ENCODE peak calls at places on chromosomes 4 and X, in eight cellular contexts. One of them, this sample, is unnamed.

GRCh38 chr4:4914059-4914820 is 54.8 kb downstream of the MSX1 start:
- DNase-seq in epithelial cell of prostate: no peak
- DNase-seq in Panc1: peak
- DNase-seq in neural progenitor cell: no peak
- DNase-seq in hepatocyte: no peak
- DNase-seq in PC-3: peak
- DNase-seq in GM23248: peak
- DNase-seq in lung: no peak
- DNase-seq in this sample: no peak

GRCh38 chr4:2387205-2387604 is 31.2 kb downstream of the ZFYVE28 start:
- DNase-seq in epithelial cell of prostate: no peak
- DNase-seq in PC-3: no peak
- DNase-seq in hepatocyte: no peak
- DNase-seq in GM23248: no peak
- DNase-seq in lung: no peak
- DNase-seq in neural progenitor cell: no peak
- DNase-seq in Panc1: no peak
- DNase-seq in this sample: no peak

GRCh38 chr4:13627185-13627605 is 330 bp downstream of the BOD1L1 start:
- DNase-seq in GM23248: no peak
- DNase-seq in lung: no peak
- DNase-seq in PC-3: no peak
- DNase-seq in Panc1: no peak
- DNase-seq in epithelial cell of prostate: no peak
- DNase-seq in neural progenitor cell: no peak
- DNase-seq in hepatocyte: no peak
- DNase-seq in this sample: no peak

GRCh38 chr4:1249731-1250526 is 999 bp upstream of the CTBP1 start:
- DNase-seq in Panc1: no peak
- DNase-seq in GM23248: peak
- DNase-seq in PC-3: peak
- DNase-seq in epithelial cell of prostate: no peak
- DNase-seq in lung: peak
- DNase-seq in neural progenitor cell: no peak
- DNase-seq in hepatocyte: peak
- DNase-seq in this sample: no peak

GRCh38 chrX:33133320-33133719 is 78.0 kb downstream of the DMD start:
- DNase-seq in PC-3: no peak
- DNase-seq in Panc1: no peak
- DNase-seq in lung: no peak
- DNase-seq in GM23248: no peak
- DNase-seq in hepatocyte: no peak
- DNase-seq in neural progenitor cell: no peak
- DNase-seq in epithelial cell of prostate: no peak
- DNase-seq in this sample: no peak

GRCh38 chr4:105182211-105182610 is 35.5 kb downstream of the TET2 start:
- DNase-seq in PC-3: no peak
- DNase-seq in GM23248: no peak
- DNase-seq in hepatocyte: no peak
- DNase-seq in lung: no peak
- DNase-seq in epithelial cell of prostate: peak
- DNase-seq in neural progenitor cell: no peak
- DNase-seq in Panc1: no peak
- DNase-seq in this sample: no peak

GRCh38 chr4:88900432-88900831 is 156.6 kb downstream of the FAM13A start:
- DNase-seq in epithelial cell of prostate: no peak
- DNase-seq in PC-3: peak
- DNase-seq in hepatocyte: no peak
- DNase-seq in neural progenitor cell: no peak
- DNase-seq in Panc1: no peak
- DNase-seq in lung: no peak
- DNase-seq in GM23248: peak
- DNase-seq in this sample: no peak

GRCh38 chr4:32140636-32141035 is 1420.5 kb downstream of the PCDH7 start:
- DNase-seq in GM23248: no peak
- DNase-seq in epithelial cell of prostate: peak
- DNase-seq in PC-3: peak
- DNase-seq in lung: no peak
- DNase-seq in Panc1: no peak
- DNase-seq in neural progenitor cell: no peak
- DNase-seq in hepatocyte: peak
- DNase-seq in this sample: no peak

GRCh38 chrX:133699023-133699728 is 283.9 kb upstream of the GPC4 start:
- DNase-seq in epithelial cell of prostate: no peak
- DNase-seq in Panc1: no peak
- DNase-seq in PC-3: peak
- DNase-seq in hepatocyte: no peak
- DNase-seq in GM23248: no peak
- DNase-seq in neural progenitor cell: no peak
- DNase-seq in lung: no peak
- DNase-seq in this sample: no peak

GRCh38 chrX:10574663-10575062 is 45.7 kb downstream of the MID1 start:
- DNase-seq in hepatocyte: no peak
- DNase-seq in PC-3: peak
- DNase-seq in GM23248: peak
- DNase-seq in epithelial cell of prostate: no peak
- DNase-seq in lung: no peak
- DNase-seq in neural progenitor cell: no peak
- DNase-seq in Panc1: no peak
- DNase-seq in this sample: no peak

GRCh38 chrX:121802881-121803412 is 755.5 kb downstream of the GLUD2 start:
- DNase-seq in hepatocyte: no peak
- DNase-seq in GM23248: no peak
- DNase-seq in neural progenitor cell: no peak
- DNase-seq in epithelial cell of prostate: no peak
- DNase-seq in Panc1: no peak
- DNase-seq in PC-3: no peak
- DNase-seq in lung: no peak
- DNase-seq in this sample: no peak

GRCh38 chrX:54208531-54208930 is 25.5 kb upstream of the FAM120C start:
- DNase-seq in Panc1: no peak
- DNase-seq in hepatocyte: no peak
- DNase-seq in GM23248: peak
- DNase-seq in lung: no peak
- DNase-seq in neural progenitor cell: no peak
- DNase-seq in PC-3: no peak
- DNase-seq in epithelial cell of prostate: peak
- DNase-seq in this sample: no peak

GRCh38 chr4:156238171-156238570 is 284.5 kb upstream of the CTSO start:
- DNase-seq in epithelial cell of prostate: peak
- DNase-seq in Panc1: no peak
- DNase-seq in lung: no peak
- DNase-seq in GM23248: no peak
- DNase-seq in hepatocyte: no peak
- DNase-seq in neural progenitor cell: no peak
- DNase-seq in PC-3: peak
- DNase-seq in this sample: no peak

GRCh38 chr4:38016698-38017097 is 56.5 kb downstream of the PTTG2 start:
- DNase-seq in GM23248: no peak
- DNase-seq in hepatocyte: no peak
- DNase-seq in Panc1: no peak
- DNase-seq in epithelial cell of prostate: no peak
- DNase-seq in PC-3: no peak
- DNase-seq in neural progenitor cell: no peak
- DNase-seq in lung: no peak
- DNase-seq in this sample: no peak

GRCh38 chrX:48695524-48695875 is 1.0 kb upstream of the SUV39H1 start:
- DNase-seq in Panc1: no peak
- DNase-seq in epithelial cell of prostate: no peak
- DNase-seq in GM23248: peak
- DNase-seq in neural progenitor cell: no peak
- DNase-seq in lung: no peak
- DNase-seq in hepatocyte: no peak
- DNase-seq in PC-3: peak
- DNase-seq in this sample: no peak

GRCh38 chr4:153107246-153107645 is 97.0 kb upstream of the TRIM2 start:
- DNase-seq in GM23248: no peak
- DNase-seq in neural progenitor cell: no peak
- DNase-seq in hepatocyte: no peak
- DNase-seq in PC-3: no peak
- DNase-seq in Panc1: no peak
- DNase-seq in epithelial cell of prostate: no peak
- DNase-seq in lung: no peak
- DNase-seq in this sample: no peak

GRCh38 chr4:5955201-5955821 is 62.4 kb upstream of the CRMP1 start:
- DNase-seq in PC-3: no peak
- DNase-seq in lung: no peak
- DNase-seq in neural progenitor cell: peak
- DNase-seq in Panc1: no peak
- DNase-seq in epithelial cell of prostate: no peak
- DNase-seq in hepatocyte: no peak
- DNase-seq in GM23248: no peak
- DNase-seq in this sample: no peak

GRCh38 chrX:38803286-38803608 is 2.0 kb downstream of the MID1IP1 start:
- DNase-seq in epithelial cell of prostate: no peak
- DNase-seq in PC-3: no peak
- DNase-seq in Panc1: no peak
- DNase-seq in hepatocyte: no peak
- DNase-seq in GM23248: no peak
- DNase-seq in neural progenitor cell: no peak
- DNase-seq in lung: no peak
- DNase-seq in this sample: no peak

GRCh38 chr4:13705521-13706035 is 78.1 kb upstream of the BOD1L1 start:
- DNase-seq in neural progenitor cell: no peak
- DNase-seq in hepatocyte: peak
- DNase-seq in lung: peak
- DNase-seq in Panc1: peak
- DNase-seq in epithelial cell of prostate: peak
- DNase-seq in GM23248: peak
- DNase-seq in PC-3: peak
- DNase-seq in this sample: no peak

GRCh38 chrX:140701480-140701879 is 8.1 kb upstream of the LINC00632 start:
- DNase-seq in PC-3: peak
- DNase-seq in epithelial cell of prostate: no peak
- DNase-seq in hepatocyte: peak
- DNase-seq in GM23248: peak
- DNase-seq in Panc1: no peak
- DNase-seq in neural progenitor cell: no peak
- DNase-seq in lung: no peak
- DNase-seq in this sample: no peak

GRCh38 chrX:95950679-95951078 is 734.0 kb upstream of the DIAPH2 start:
- DNase-seq in hepatocyte: no peak
- DNase-seq in lung: no peak
- DNase-seq in epithelial cell of prostate: no peak
- DNase-seq in neural progenitor cell: no peak
- DNase-seq in PC-3: no peak
- DNase-seq in Panc1: no peak
- DNase-seq in GM23248: no peak
- DNase-seq in this sample: no peak

GRCh38 chr4:102501635-102502382 is 650 bp downstream of the NFKB1 start:
- DNase-seq in GM23248: peak
- DNase-seq in Panc1: no peak
- DNase-seq in epithelial cell of prostate: peak
- DNase-seq in PC-3: peak
- DNase-seq in neural progenitor cell: peak
- DNase-seq in hepatocyte: peak
- DNase-seq in lung: peak
- DNase-seq in this sample: no peak

GRCh38 chr4:3783691-3784306 is 17.6 kb downstream of the ADRA2C start:
- DNase-seq in lung: no peak
- DNase-seq in epithelial cell of prostate: no peak
- DNase-seq in hepatocyte: peak
- DNase-seq in GM23248: peak
- DNase-seq in Panc1: no peak
- DNase-seq in neural progenitor cell: peak
- DNase-seq in PC-3: peak
- DNase-seq in this sample: no peak

GRCh38 chr4:47829438-47829837 is 8.4 kb downstream of the CORIN start:
- DNase-seq in neural progenitor cell: no peak
- DNase-seq in lung: no peak
- DNase-seq in PC-3: no peak
- DNase-seq in hepatocyte: no peak
- DNase-seq in GM23248: no peak
- DNase-seq in Panc1: no peak
- DNase-seq in epithelial cell of prostate: no peak
- DNase-seq in this sample: no peak
- H3K27ac ChIP-seq in neural progenitor cell: no peak
- H3K27ac ChIP-seq in lung: peak
- H3K27ac ChIP-seq in PC-3: no peak
- H3K27ac ChIP-seq in hepatocyte: no peak
- H3K27ac ChIP-seq in GM23248: no peak
- H3K27ac ChIP-seq in Panc1: no peak
- H3K27ac ChIP-seq in epithelial cell of prostate: no peak
- H3K27ac ChIP-seq in this sample: no peak

DNA sequence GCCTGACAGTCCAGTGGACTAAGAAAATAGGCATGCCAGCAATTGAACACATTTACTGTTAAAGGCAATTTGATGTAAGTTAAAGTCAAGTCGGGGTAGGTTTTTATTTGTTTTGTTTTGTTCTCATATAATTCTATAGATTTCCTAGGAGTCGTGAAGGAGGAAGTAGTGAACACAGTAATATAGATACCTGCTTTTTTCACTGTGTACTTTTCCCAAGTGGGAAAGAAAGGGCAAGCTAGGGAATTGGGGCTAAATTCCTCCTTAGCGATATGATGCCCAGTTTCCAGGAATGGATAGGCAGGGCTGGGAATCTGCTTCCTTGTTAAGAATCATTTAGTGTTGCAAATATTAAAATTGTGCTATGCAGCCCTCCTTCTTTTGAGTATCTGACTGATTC is 271.0 kb downstream of the ARHGAP24 start:
- DNase-seq in neural progenitor cell: no peak
- DNase-seq in lung: no peak
- DNase-seq in Panc1: no peak
- DNase-seq in PC-3: no peak
- DNase-seq in hepatocyte: no peak
- DNase-seq in epithelial cell of prostate: no peak
- DNase-seq in GM23248: no peak
- DNase-seq in this sample: no peak
- H3K27ac ChIP-seq in neural progenitor cell: no peak
- H3K27ac ChIP-seq in lung: no peak
- H3K27ac ChIP-seq in Panc1: peak
- H3K27ac ChIP-seq in PC-3: no peak
- H3K27ac ChIP-seq in hepatocyte: no peak
- H3K27ac ChIP-seq in epithelial cell of prostate: no peak
- H3K27ac ChIP-seq in GM23248: no peak
- H3K27ac ChIP-seq in this sample: no peak

GRCh38 chrX:36978886-36979285 is 29.3 kb upstream of the FAM47C start:
- DNase-seq in epithelial cell of prostate: no peak
- DNase-seq in hepatocyte: no peak
- DNase-seq in lung: no peak
- DNase-seq in neural progenitor cell: no peak
- DNase-seq in Panc1: no peak
- DNase-seq in GM23248: peak
- DNase-seq in PC-3: peak
- DNase-seq in this sample: no peak
- H3K27ac ChIP-seq in epithelial cell of prostate: no peak
- H3K27ac ChIP-seq in hepatocyte: no peak
- H3K27ac ChIP-seq in lung: no peak
- H3K27ac ChIP-seq in neural progenitor cell: no peak
- H3K27ac ChIP-seq in Panc1: no peak
- H3K27ac ChIP-seq in GM23248: no peak
- H3K27ac ChIP-seq in PC-3: no peak
- H3K27ac ChIP-seq in this sample: no peak

DNA sequence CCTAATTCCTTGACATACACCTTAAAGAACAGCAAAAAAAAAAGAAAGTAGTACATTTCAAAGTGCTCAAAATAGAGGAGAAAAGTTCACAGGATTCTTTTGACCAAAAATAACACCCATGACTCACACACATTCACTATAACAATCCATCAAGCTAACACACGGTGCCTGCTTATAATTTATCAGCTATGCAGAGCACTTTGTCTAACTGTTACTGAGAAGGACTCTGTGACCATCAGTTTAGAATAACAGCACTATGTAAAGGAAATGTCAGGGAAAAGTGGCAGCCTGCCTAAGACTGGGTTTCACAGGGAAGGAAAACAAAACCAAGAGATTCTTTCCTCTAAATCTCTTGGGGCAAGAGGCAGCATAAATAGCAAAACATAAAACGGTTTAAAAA is 54.8 kb downstream of the CCDC149 start:
- DNase-seq in GM23248: peak
- DNase-seq in PC-3: no peak
- DNase-seq in lung: no peak
- DNase-seq in epithelial cell of prostate: no peak
- DNase-seq in neural progenitor cell: no peak
- DNase-seq in hepatocyte: no peak
- DNase-seq in Panc1: no peak
- DNase-seq in this sample: no peak
- H3K27ac ChIP-seq in GM23248: peak
- H3K27ac ChIP-seq in PC-3: no peak
- H3K27ac ChIP-seq in lung: peak
- H3K27ac ChIP-seq in epithelial cell of prostate: no peak
- H3K27ac ChIP-seq in neural progenitor cell: no peak
- H3K27ac ChIP-seq in hepatocyte: no peak
- H3K27ac ChIP-seq in Panc1: no peak
- H3K27ac ChIP-seq in this sample: no peak

This sample was measured in SK-N-MC.